ENCODE peak calls at places on chromosomes 11 and 22, in nine cellular contexts. A, I, Q, Z, Y, G, J, S and R are unnamed samples.
A peak's percentile ranks its signal among the peaks of the same experiment; 100 is the strongest.

GRCh38 chr11:19102521-19102900 is 14.5 kb upstream of the ZDHHC13 start:
- DNase-seq in I (no peak), Y (no peak), Z (no peak), J (no peak), S (no peak), A (no peak), G (no peak), Q (no peak), R (no peak)

GRCh38 chr11:92663539-92663938 is 305.9 kb upstream of the MTNR1B start:
- DNase-seq in Y (no peak), Q (peak; percentile 32), S (no peak), Z (no peak), J (no peak), A (no peak), I (no peak), G (no peak), R (no peak)

GRCh38 chr11:64296236-64296635 is 3.9 kb upstream of the CATSPERZ start:
- DNase-seq in J (no peak), Y (no peak), G (no peak), Z (no peak), S (no peak), Q (no peak), A (no peak), I (no peak), R (no peak)

GRCh38 chr22:46053563-46054090 is 76.7 kb upstream of the WNT7B start:
- DNase-seq in Z (peak; percentile 93), I (peak; percentile 68), A (peak; percentile 47), J (peak; percentile 56), Y (peak; percentile 48), G (peak; percentile 41), Q (peak; percentile 32), S (peak; percentile 62), R (no peak)

GRCh38 chr11:102666331-102666957 is 39.1 kb downstream of the MMP27 start:
- DNase-seq in Q (peak; percentile 5), I (peak; percentile 33), A (peak; percentile 46), Y (peak; percentile 30), J (peak; percentile 44), G (no peak), S (peak; percentile 62), Z (peak; percentile 40), R (peak; percentile 27)

GRCh38 chr11:117175104-117175503 is 3.4 kb upstream of the SIDT2 start:
- DNase-seq in Z (peak; percentile 83), Q (no peak), G (no peak), S (no peak), Y (no peak), A (no peak), J (no peak), I (no peak), R (no peak)

GRCh38 chr22:32801436-32802290 is at the start of gene TIMP3:
- DNase-seq in J (peak; percentile 28), Q (peak; percentile 63), G (peak; percentile 50), S (peak; percentile 84), A (peak; percentile 78), Y (no peak), I (no peak), Z (peak; percentile 53), R (peak; percentile 31)

GRCh38 chr11:29616611-29617010 is 400.2 kb downstream of the KCNA4 start:
- DNase-seq in J (no peak), I (no peak), G (no peak), S (no peak), Z (no peak), A (no peak), Y (no peak), Q (peak; percentile 74), R (no peak)

GRCh38 chr11:10658621-10659338 is 34.8 kb downstream of the IRAG1 start:
- DNase-seq in J (no peak), Z (no peak), A (no peak), I (no peak), S (no peak), Q (no peak), G (no peak), Y (no peak), R (no peak)

GRCh38 chr22:17269607-17270261 is 50.5 kb upstream of the ADA2 start:
- DNase-seq in A (no peak), J (no peak), G (no peak), Z (no peak), Q (no peak), S (no peak), Y (no peak), I (no peak), R (no peak)

GRCh38 chr11:11022126-11022730 is 164.4 kb upstream of the ZBED5 start:
- DNase-seq in A (no peak), Q (no peak), I (no peak), Y (peak; percentile 27), G (no peak), S (no peak), Z (peak; percentile 20), J (no peak), R (no peak)

GRCh38 chr22:36329217-36330078 is 58.3 kb downstream of the MYH9 start:
- DNase-seq in I (peak; percentile 50), Y (peak; percentile 77), S (no peak), A (peak; percentile 95), Z (no peak), J (peak; percentile 67), G (peak; percentile 66), Q (peak; percentile 98), R (peak; percentile 4)

GRCh38 chr22:26589367-26589844 is 526 bp downstream of the TPST2 start:
- DNase-seq in J (no peak), Y (peak; percentile 38), G (no peak), Z (no peak), S (peak; percentile 63), I (peak; percentile 32), Q (no peak), A (no peak), R (no peak)

GRCh38 chr11:74611369-74611861 is 19.0 kb downstream of the POLD3 start:
- DNase-seq in G (no peak), Q (peak; percentile 54), A (peak; percentile 75), J (peak; percentile 54), Y (no peak), Z (peak; percentile 33), S (peak; percentile 11), I (no peak), R (no peak)

GRCh38 chr11:60570970-60571369 is 55.8 kb downstream of the MS4A13 start:
- DNase-seq in S (no peak), I (no peak), Y (no peak), J (no peak), Q (no peak), Z (no peak), A (no peak), G (no peak), R (no peak)

GRCh38 chr11:1834791-1835670 is at the start of gene SYT8:
- DNase-seq in G (no peak), J (no peak), A (no peak), Y (no peak), I (no peak), Z (no peak), Q (no peak), S (no peak), R (no peak)

GRCh38 chr11:34650528-34650927 is 29.6 kb downstream of the EHF start:
- DNase-seq in Z (no peak), J (no peak), A (no peak), Y (peak; percentile 67), I (peak; percentile 88), S (no peak), G (no peak), Q (peak; percentile 88), R (no peak)

GRCh38 chr22:39514373-39514973 is 5.9 kb upstream of the ATF4 start:
- DNase-seq in Z (no peak), Y (peak; percentile 65), J (no peak), S (peak; percentile 47), G (no peak), A (peak; percentile 42), Q (no peak), I (peak; percentile 36), R (no peak)

GRCh38 chr11:120208012-120208441 is 2.8 kb upstream of the OAF start:
- DNase-seq in J (no peak), Y (no peak), Z (no peak), S (no peak), Q (no peak), A (no peak), I (no peak), G (no peak), R (no peak)

GRCh38 chr22:19806213-19807160 is 45.9 kb downstream of the TBX1 start:
- DNase-seq in S (no peak), Y (no peak), J (no peak), I (no peak), Z (no peak), A (peak; percentile 91), G (no peak), Q (peak; percentile 23), R (peak; percentile 31)

GRCh38 chr22:45334528-45334927 is 24.8 kb downstream of the FAM118A start:
- DNase-seq in I (no peak), Y (no peak), Z (no peak), J (no peak), Q (no peak), A (no peak), G (no peak), S (no peak), R (no peak)

GRCh38 chr11:114397349-114397982 is 2.8 kb downstream of the C11orf71 start:
- DNase-seq in S (no peak), Q (no peak), I (no peak), Z (peak; percentile 77), J (no peak), A (no peak), Y (no peak), G (no peak), R (no peak)

GRCh38 chr11:12755510-12755909 is 81.3 kb downstream of the TEAD1 start:
- DNase-seq in I (no peak), S (no peak), A (no peak), Z (no peak), Y (no peak), Q (no peak), J (no peak), G (no peak), R (no peak)

GRCh38 chr22:47769652-47770051 is 1007.2 kb downstream of the TBC1D22A start:
- DNase-seq in G (no peak), S (no peak), Q (no peak), I (no peak), Z (no peak), A (no peak), J (no peak), Y (no peak), R (no peak)

GRCh38 chr11:48106166-48106565 is 110.4 kb upstream of the OR4B1 start:
- DNase-seq in Q (no peak), Y (no peak), G (no peak), S (no peak), I (no peak), J (no peak), A (no peak), Z (no peak), R (no peak)

GRCh38 chr11:75190652-75191329 is 39.9 kb downstream of the SLCO2B1 start:
- DNase-seq in J (no peak), Y (no peak), Z (no peak), I (no peak), S (no peak), G (no peak), A (no peak), Q (no peak), R (no peak)

GRCh38 chr11:112817376-112817775 is 143.8 kb upstream of the NCAM1 start:
- DNase-seq in J (no peak), A (no peak), S (no peak), Q (no peak), Z (no peak), Y (no peak), G (no peak), I (no peak), R (no peak)

GRCh38 chr22:22745225-22746060 is 101.0 kb downstream of the GGTLC2 start:
- DNase-seq in I (peak; percentile 30), S (peak; percentile 55), A (no peak), Q (no peak), G (no peak), Z (peak; percentile 12), Y (peak; percentile 42), J (peak; percentile 9), R (peak; percentile 12)

GRCh38 chr11:118928870-118929495 is 3.3 kb upstream of the BCL9L start:
- DNase-seq in G (no peak), Z (peak; percentile 65), S (peak; percentile 66), J (peak; percentile 65), I (peak; percentile 47), Q (peak; percentile 45), Y (peak; percentile 43), A (peak; percentile 71), R (peak; percentile 37)